ENCODE peak calls at places on chromosomes 12 and 14, in four cellular contexts. One of them, this sample, is unnamed.

GRCh38 chr12:13573698-13574321 is 377.3 kb downstream of the EMP1 start:
- DNase-seq in ascending aorta: no peak
- DNase-seq in D341Med: no peak
- DNase-seq in activated naive CD8-positive, alpha-beta T cell treated with anti-CD3 and anti-CD28 coated beads, Interleukin-2, amount 50 U/mL, for 24 hours: no peak
- DNase-seq in this sample: no peak

GRCh38 chr12:22518067-22518719 is 26.1 kb downstream of the C2CD5 start:
- DNase-seq in ascending aorta: no peak
- DNase-seq in D341Med: peak; percentile 55
- DNase-seq in activated naive CD8-positive, alpha-beta T cell treated with anti-CD3 and anti-CD28 coated beads, Interleukin-2, amount 50 U/mL, for 24 hours: no peak
- DNase-seq in this sample: no peak

GRCh38 chr14:32166924-32167323 is 34.9 kb upstream of the RNU6-7 start:
- DNase-seq in ascending aorta: no peak
- DNase-seq in activated naive CD8-positive, alpha-beta T cell treated with anti-CD3 and anti-CD28 coated beads, Interleukin-2, amount 50 U/mL, for 24 hours: no peak
- DNase-seq in D341Med: no peak
- DNase-seq in this sample: no peak

GRCh38 chr12:71538807-71539206 is 99.2 kb downstream of the LGR5 start:
- DNase-seq in ascending aorta: no peak
- DNase-seq in activated naive CD8-positive, alpha-beta T cell treated with anti-CD3 and anti-CD28 coated beads, Interleukin-2, amount 50 U/mL, for 24 hours: no peak
- DNase-seq in D341Med: no peak
- DNase-seq in this sample: no peak

GRCh38 chr12:69583203-69583602 is 2.1 kb upstream of the CCT2 start:
- DNase-seq in ascending aorta: no peak
- DNase-seq in D341Med: peak; percentile 48
- DNase-seq in activated naive CD8-positive, alpha-beta T cell treated with anti-CD3 and anti-CD28 coated beads, Interleukin-2, amount 50 U/mL, for 24 hours: no peak
- DNase-seq in this sample: no peak

GRCh38 chr14:50471838-50472465 is 60.4 kb downstream of the MAP4K5 start:
- DNase-seq in D341Med: no peak
- DNase-seq in ascending aorta: no peak
- DNase-seq in activated naive CD8-positive, alpha-beta T cell treated with anti-CD3 and anti-CD28 coated beads, Interleukin-2, amount 50 U/mL, for 24 hours: no peak
- DNase-seq in this sample: no peak

GRCh38 chr12:76144253-76144564 is 59.7 kb upstream of the NAP1L1 start:
- DNase-seq in activated naive CD8-positive, alpha-beta T cell treated with anti-CD3 and anti-CD28 coated beads, Interleukin-2, amount 50 U/mL, for 24 hours: peak; percentile 9
- DNase-seq in ascending aorta: no peak
- DNase-seq in D341Med: no peak
- DNase-seq in this sample: no peak

GRCh38 chr12:108447168-108447840 is 67.8 kb upstream of the FICD start:
- DNase-seq in D341Med: no peak
- DNase-seq in ascending aorta: no peak
- DNase-seq in activated naive CD8-positive, alpha-beta T cell treated with anti-CD3 and anti-CD28 coated beads, Interleukin-2, amount 50 U/mL, for 24 hours: no peak
- DNase-seq in this sample: no peak

GRCh38 chr14:37894463-37894862 is 299.0 kb downstream of the TTC6 start:
- DNase-seq in ascending aorta: no peak
- DNase-seq in D341Med: no peak
- DNase-seq in activated naive CD8-positive, alpha-beta T cell treated with anti-CD3 and anti-CD28 coated beads, Interleukin-2, amount 50 U/mL, for 24 hours: no peak
- DNase-seq in this sample: no peak

This sample was measured in GOT3.